ENCODE peak calls at places on chromosomes 7 and 10, in ten cellular contexts. F is neuronal stem cell, V is anterior cingulate cortex, P is amniotic stem cell, T is HEK293T, L is choroid plexus epithelial cell, A is cerebellar cortex, O is kidney tubule cell, M is pons, Y is breast epithelium. G is an unnamed sample.
A peak's percentile ranks its signal among the peaks of the same experiment; 100 is the strongest.

GRCh38 chr10:79586933-79587332 is 23.8 kb upstream of the SFTPA1 start:
- DNase-seq in F (no peak), V (no peak), P (no peak), T (no peak), L (no peak), A (no peak), O (no peak), M (no peak), Y (no peak), G (no peak)

GRCh38 chr10:14584643-14585042 is 190.1 kb downstream of the FAM107B start:
- DNase-seq in F (no peak), V (no peak), P (no peak), T (no peak), L (no peak), A (no peak), O (no peak), M (no peak), Y (no peak), G (no peak)

GRCh38 chr7:151457534-151457933 is 17.6 kb upstream of the CRYGN start:
- DNase-seq in F (no peak), V (no peak), P (no peak), T (no peak), L (no peak), A (no peak), O (no peak), M (no peak), Y (no peak), G (no peak)

GRCh38 chr7:51376420-51377092 is 59.9 kb upstream of the COBL start:
- DNase-seq in F (no peak), V (no peak), P (no peak), T (no peak), L (no peak), A (no peak), O (peak; percentile 96), M (no peak), Y (no peak), G (peak; percentile 92)

GRCh38 chr7:92446869-92447238 is 428 bp upstream of the GATAD1 start:
- DNase-seq in F (no peak), V (no peak), P (no peak), T (no peak), L (no peak), A (no peak), O (no peak), M (no peak), Y (no peak), G (no peak)

GRCh38 chr10:79090134-79090803 is 21.5 kb downstream of the ZMIZ1 start:
- DNase-seq in F (no peak), V (no peak), P (no peak), T (no peak), L (peak; percentile 43), A (no peak), O (peak; percentile 42), M (no peak), Y (no peak), G (no peak)

GRCh38 chr10:32061440-32061839 is 5.2 kb upstream of the KIF5B start:
- DNase-seq in F (no peak), V (no peak), P (no peak), T (no peak), L (no peak), A (no peak), O (no peak), M (no peak), Y (no peak), G (no peak)

GRCh38 chr7:16170671-16171070 is 250.7 kb downstream of the CRPPA start:
- DNase-seq in F (no peak), V (no peak), P (no peak), T (no peak), L (no peak), A (no peak), O (no peak), M (no peak), Y (no peak), G (no peak)

GRCh38 chr10:51117053-51117660 is 42.9 kb downstream of the PRKG1 start:
- DNase-seq in F (no peak), V (no peak), P (no peak), T (no peak), L (no peak), A (no peak), O (no peak), M (no peak), Y (no peak), G (peak; percentile 24)

GRCh38 chr10:97039538-97040247 is 146.1 kb downstream of the SLIT1 start:
- DNase-seq in F (no peak), V (no peak), P (no peak), T (no peak), L (no peak), A (no peak), O (no peak), M (no peak), Y (no peak), G (no peak)

GRCh38 chr7:134034652-134035051 is 92.5 kb upstream of the LRGUK start:
- DNase-seq in F (no peak), V (no peak), P (no peak), T (no peak), L (no peak), A (no peak), O (no peak), M (no peak), Y (no peak), G (no peak)

GRCh38 chr7:90604383-90604782 is 8.3 kb downstream of the CDK14 start:
- DNase-seq in F (no peak), V (no peak), P (no peak), T (no peak), L (no peak), A (no peak), O (no peak), M (no peak), Y (no peak), G (no peak)

GRCh38 chr7:105268511-105269392 is 120.0 kb downstream of the SRPK2 start:
- DNase-seq in F (no peak), V (peak; percentile 25), P (no peak), T (peak; percentile 37), L (peak; percentile 84), A (peak; percentile 88), O (peak; percentile 54), M (peak; percentile 94), Y (no peak), G (peak; percentile 28)